ENCODE peak calls at places on chromosomes 13 and 19, in eight cellular contexts. V, R, Z, O, M, L, H and X are unnamed samples.

GRCh38 chr13:26324867-26325266 is 70.9 kb downstream of the CDK8 start:
- DNase-seq in Z (no peak), M (no peak), O (no peak), L (no peak), V (no peak), R (no peak), H (no peak), X (no peak)

GRCh38 chr19:36456831-36457230 is 32.5 kb downstream of the ZNF566 start:
- DNase-seq in R (no peak), H (no peak), M (no peak), L (no peak), Z (no peak), V (no peak), O (no peak), X (no peak)

GRCh38 chr19:11480927-11481776 is at the start of gene ELAVL3:
- DNase-seq in M (no peak), O (no peak), V (peak; percentile 91), H (peak; percentile 39), Z (no peak), L (no peak), R (no peak), X (no peak)

GRCh38 chr19:1361601-1362384 is 21.9 kb upstream of the NDUFS7 start:
- DNase-seq in M (no peak), O (peak; percentile 57), R (peak; percentile 67), L (no peak), H (no peak), V (no peak), Z (no peak), X (peak; percentile 79)

GRCh38 chr19:54937926-54938325 is 9.4 kb downstream of the NLRP7 start:
- DNase-seq in L (no peak), V (no peak), R (peak; percentile 86), Z (no peak), O (no peak), M (no peak), H (peak; percentile 45), X (no peak)

GRCh38 chr19:48346161-48346560 is 17.6 kb downstream of the TMEM143 start:
- DNase-seq in R (no peak), L (no peak), V (no peak), M (no peak), H (no peak), Z (no peak), O (no peak), X (no peak)

GRCh38 chr13:24071423-24072075 is 89.0 kb upstream of the SPATA13 start:
- DNase-seq in O (peak; percentile 37), Z (no peak), L (no peak), H (no peak), M (no peak), V (no peak), R (no peak), X (peak; percentile 82)

GRCh38 chr13:24212674-24213073 is 52.2 kb downstream of the SPATA13 start:
- DNase-seq in M (no peak), R (no peak), H (no peak), V (no peak), O (no peak), L (no peak), Z (no peak), X (no peak)

GRCh38 chr19:12792853-12793289 is 1.6 kb downstream of the JUNB start:
- DNase-seq in R (no peak), O (no peak), Z (no peak), V (no peak), L (no peak), H (no peak), M (no peak), X (no peak)

GRCh38 chr19:46691104-46691503 is 25.8 kb downstream of the PRKD2 start:
- DNase-seq in Z (no peak), L (no peak), V (peak; percentile 24), R (no peak), M (no peak), H (no peak), O (no peak), X (no peak)

GRCh38 chr13:41064493-41064892 is 3.2 kb downstream of the WBP4 start:
- DNase-seq in M (no peak), L (no peak), V (no peak), Z (no peak), H (no peak), R (no peak), O (peak; percentile 86), X (peak; percentile 83)

GRCh38 chr19:47028372-47028672 is 8.7 kb downstream of the NPAS1 start:
- DNase-seq in V (peak; percentile 78), H (no peak), L (no peak), M (no peak), R (no peak), O (no peak), Z (no peak), X (no peak)

GRCh38 chr19:17235618-17236413 is 9.8 kb downstream of the OCEL1 start:
- DNase-seq in O (peak; percentile 75), M (peak; percentile 83), H (peak; percentile 87), R (peak; percentile 84), L (peak; percentile 68), Z (peak; percentile 88), V (peak; percentile 90), X (peak; percentile 92)

GRCh38 chr13:104900186-104900817 is 1635.2 kb downstream of the EFNB2 start:
- DNase-seq in V (no peak), L (no peak), O (no peak), R (no peak), H (no peak), Z (no peak), M (no peak), X (peak; percentile 3)

GRCh38 chr13:43665388-43665787 is 121.4 kb downstream of the ENOX1 start:
- DNase-seq in V (peak; percentile 34), L (no peak), R (no peak), Z (no peak), M (no peak), O (no peak), H (no peak), X (no peak)

GRCh38 chr13:93847162-93847561 is 620.6 kb downstream of the GPC6 start:
- DNase-seq in R (no peak), M (no peak), O (peak; percentile 76), H (no peak), L (no peak), V (no peak), Z (peak; percentile 29), X (peak; percentile 50)

GRCh38 chr13:42102961-42103688 is 54.7 kb downstream of the DGKH start:
- DNase-seq in O (no peak), R (no peak), V (no peak), L (no peak), M (no peak), Z (no peak), H (no peak), X (peak; percentile 53)

GRCh38 chr19:1453525-1454371 is 3.8 kb downstream of the APC2 start:
- DNase-seq in Z (peak; percentile 64), R (no peak), L (no peak), V (peak; percentile 75), O (no peak), H (peak; percentile 46), M (no peak), X (peak; percentile 69)

GRCh38 chr13:27827646-27828045 is 35.4 kb downstream of the GSX1 start:
- DNase-seq in R (no peak), M (no peak), H (no peak), Z (no peak), L (no peak), V (no peak), O (no peak), X (no peak)

GRCh38 chr19:41373993-41374392 is 2.3 kb upstream of the TMEM91 start:
- DNase-seq in V (peak; percentile 94), H (no peak), M (no peak), L (peak; percentile 76), O (peak; percentile 72), R (no peak), Z (no peak), X (peak; percentile 91)

GRCh38 chr13:85528578-85529215 is 270.5 kb downstream of the SLITRK6 start:
- DNase-seq in Z (peak; percentile 59), R (no peak), O (peak; percentile 91), V (no peak), H (no peak), M (peak; percentile 4), L (no peak), X (peak; percentile 77)

GRCh38 chr19:6417713-6418561 is 6.7 kb downstream of the KHSRP start:
- DNase-seq in H (no peak), Z (peak; percentile 23), M (peak; percentile 31), R (no peak), O (no peak), V (peak; percentile 84), L (no peak), X (no peak)

GRCh38 chr13:95075506-95075905 is 225.7 kb downstream of the ABCC4 start:
- DNase-seq in R (no peak), O (no peak), V (no peak), H (no peak), Z (no peak), L (no peak), M (no peak), X (no peak)

GRCh38 chr19:35977446-35978222 is 17.4 kb upstream of the SDHAF1 start:
- DNase-seq in L (no peak), Z (peak; percentile 76), R (no peak), M (peak; percentile 87), H (peak; percentile 63), O (no peak), V (peak; percentile 59), X (no peak)

GRCh38 chr19:35216026-35216832 is 12.3 kb downstream of the FAM187B start:
- DNase-seq in Z (no peak), R (no peak), O (peak; percentile 19), V (no peak), M (no peak), L (no peak), H (no peak), X (peak; percentile 57)

GRCh38 chr19:17243854-17244617 is 1.7 kb downstream of the NR2F6 start:
- DNase-seq in Z (peak; percentile 68), O (peak; percentile 40), H (no peak), L (peak; percentile 76), R (no peak), V (peak; percentile 71), M (peak; percentile 79), X (peak; percentile 80)

GRCh38 chr19:4524808-4525562 is 6.7 kb upstream of the PLIN4 start:
- DNase-seq in L (peak; percentile 73), M (peak; percentile 53), R (peak; percentile 84), O (peak; percentile 13), V (peak; percentile 79), Z (peak; percentile 51), H (peak; percentile 86), X (no peak)

GRCh38 chr19:16144216-16144581 is 714 bp downstream of the HSH2D start:
- DNase-seq in M (no peak), L (no peak), Z (no peak), R (no peak), O (no peak), V (no peak), H (no peak), X (no peak)

GRCh38 chr13:42028113-42028799 is 20.2 kb upstream of the DGKH start:
- DNase-seq in H (no peak), M (no peak), V (no peak), R (no peak), Z (peak; percentile 53), O (no peak), L (peak; percentile 84), X (no peak)

GRCh38 chr13:98267080-98267912 is 90.2 kb upstream of the RNF113B start:
- DNase-seq in O (no peak), Z (no peak), V (no peak), H (no peak), M (no peak), L (peak; percentile 82), R (peak; percentile 26), X (no peak)

GRCh38 chr19:5313307-5313706 is 27.3 kb downstream of the PTPRS start:
- DNase-seq in O (no peak), Z (no peak), R (no peak), V (peak; percentile 72), L (no peak), H (peak; percentile 30), M (no peak), X (no peak)

GRCh38 chr19:23116802-23117571 is at the start of gene ZNF730:
- DNase-seq in L (peak; percentile 53), O (peak; percentile 40), H (peak; percentile 90), R (peak; percentile 83), Z (no peak), M (peak; percentile 97), V (peak; percentile 85), X (peak; percentile 40)

GRCh38 chr13:107715496-107715895 is 499.8 kb downstream of the LIG4 start:
- DNase-seq in L (no peak), M (no peak), O (no peak), V (no peak), H (no peak), R (no peak), Z (no peak), X (no peak)

GRCh38 chr13:47413112-47413511 is 516.3 kb upstream of the HTR2A start:
- DNase-seq in L (no peak), H (no peak), R (no peak), O (no peak), V (no peak), M (no peak), Z (no peak), X (peak; percentile 74)